ENCODE peak calls at places on chromosomes 12 and 14, in five cellular contexts. S is head of caudate nucleus, U is hippocampal formation, D is suprapubic skin, B is psoas muscle. I is an unnamed sample.

GRCh38 chr14:104280902-104281767 is 142.7 kb downstream of the KIF26A start:
- DNase-seq in D (peak; percentile 69), B (peak; percentile 39), U (no peak), S (peak; percentile 10), I (no peak)

GRCh38 chr14:75982724-75983358 is 1.0 kb upstream of the TGFB3 start:
- DNase-seq in B (peak; percentile 84), D (peak; percentile 87), S (peak; percentile 69), U (no peak), I (peak; percentile 67)

GRCh38 chr14:101235872-101236221 is 325.4 kb upstream of the DIO3 start:
- DNase-seq in D (no peak), B (peak; percentile 35), S (no peak), U (no peak), I (no peak)

GRCh38 chr12:76032043-76032981 is 736 bp upstream of the PHLDA1 start:
- DNase-seq in D (peak; percentile 83), B (peak; percentile 59), U (peak; percentile 22), S (peak; percentile 60), I (peak; percentile 75)

GRCh38 chr12:132197581-132198281 is 53.5 kb downstream of the NOC4L start:
- DNase-seq in B (peak; percentile 77), U (no peak), D (no peak), S (no peak), I (no peak)

GRCh38 chr12:9742665-9743064 is 9.8 kb upstream of the CLECL1 start:
- DNase-seq in B (no peak), U (no peak), S (no peak), D (no peak), I (no peak)

GRCh38 chr14:75579882-75580281 is 1.5 kb downstream of the FLVCR2 start:
- DNase-seq in U (no peak), B (no peak), D (no peak), S (no peak), I (peak; percentile 8)

GRCh38 chr14:49895480-49895879 is 2.6 kb downstream of the ARF6 start:
- DNase-seq in B (no peak), S (no peak), D (no peak), U (no peak), I (no peak)

GRCh38 chr12:31029466-31029865 is 44.2 kb upstream of the DDX11 start:
- DNase-seq in U (no peak), D (no peak), B (no peak), S (no peak), I (no peak)

GRCh38 chr14:62614117-62614516 is 431.1 kb downstream of the KCNH5 start:
- DNase-seq in B (no peak), S (no peak), U (no peak), D (no peak), I (no peak)

GRCh38 chr12:46210835-46211439 is 57.9 kb downstream of the SLC38A1 start:
- DNase-seq in D (no peak), U (no peak), S (no peak), B (no peak), I (no peak)

GRCh38 chr12:100554608-100555077 is 18.8 kb upstream of the GAS2L3 start:
- DNase-seq in B (no peak), D (no peak), S (peak; percentile 51), U (peak; percentile 77), I (peak; percentile 95)

GRCh38 chr12:11768233-11768965 is 118.9 kb downstream of the ETV6 start:
- DNase-seq in B (no peak), D (no peak), U (no peak), S (no peak), I (no peak)

GRCh38 chr12:57583008-57583831 is 7.8 kb upstream of the PIP4K2C start:
- DNase-seq in U (peak; percentile 83), D (no peak), B (no peak), S (peak; percentile 77), I (peak; percentile 86)

GRCh38 chr14:94649543-94650443 is 37.6 kb downstream of the SERPINA3 start:
- DNase-seq in D (peak; percentile 26), S (peak; percentile 7), U (no peak), B (no peak), I (no peak)

GRCh38 chr14:59018978-59019377 is 169.5 kb upstream of the DAAM1 start:
- DNase-seq in U (no peak), B (no peak), D (no peak), S (no peak), I (peak; percentile 18)

GRCh38 chr14:21102472-21103164 is 1.8 kb downstream of the TMEM253 start:
- DNase-seq in U (no peak), D (peak; percentile 66), S (no peak), B (no peak), I (no peak)

GRCh38 chr12:53054112-53054878 is 4.4 kb downstream of the TNS2 start:
- DNase-seq in B (peak; percentile 96), U (peak; percentile 98), D (peak; percentile 97), S (peak; percentile 98), I (peak; percentile 87)

GRCh38 chr12:49389092-49389703 is 21.9 kb downstream of the SPATS2 start:
- DNase-seq in D (no peak), S (no peak), U (no peak), B (peak; percentile 64), I (no peak)

GRCh38 chr12:90261283-90261682 is 552.6 kb upstream of the ATP2B1 start:
- DNase-seq in U (no peak), D (no peak), S (no peak), B (no peak), I (no peak)

GRCh38 chr14:83309833-83310232 is 1776.2 kb upstream of the SEL1L start:
- DNase-seq in D (no peak), B (no peak), S (no peak), U (no peak), I (no peak)

I was measured in fibroblast of pulmonary artery.